ENCODE peak calls at places on chromosomes 1 and 21, in six cellular contexts. One of them, this sample, is unnamed.

GRCh38 chr1:13617108-13617507 is 33.5 kb downstream of the PDPN start:
- DNase-seq in SJSA1: no peak
- DNase-seq in heart right ventricle: no peak
- DNase-seq in fibroblast of the aortic adventitia: no peak
- DNase-seq in astrocyte of the cerebellum: no peak
- DNase-seq in H1: no peak
- DNase-seq in this sample: no peak

GRCh38 chr1:175520186-175520585 is 223.2 kb downstream of the TNR start:
- DNase-seq in SJSA1: no peak
- DNase-seq in heart right ventricle: no peak
- DNase-seq in fibroblast of the aortic adventitia: peak
- DNase-seq in astrocyte of the cerebellum: peak
- DNase-seq in H1: no peak
- DNase-seq in this sample: no peak

GRCh38 chr21:26405735-26406361 is 167.2 kb downstream of the CYYR1 start:
- DNase-seq in SJSA1: no peak
- DNase-seq in heart right ventricle: no peak
- DNase-seq in fibroblast of the aortic adventitia: peak
- DNase-seq in astrocyte of the cerebellum: peak
- DNase-seq in H1: no peak
- DNase-seq in this sample: no peak

GRCh38 chr1:160622885-160623633 is 23.8 kb downstream of the SLAMF1 start:
- DNase-seq in SJSA1: no peak
- DNase-seq in heart right ventricle: no peak
- DNase-seq in fibroblast of the aortic adventitia: no peak
- DNase-seq in astrocyte of the cerebellum: no peak
- DNase-seq in H1: no peak
- DNase-seq in this sample: no peak

GRCh38 chr1:216528816-216529215 is 105.6 kb upstream of the USH2A start:
- DNase-seq in SJSA1: no peak
- DNase-seq in heart right ventricle: no peak
- DNase-seq in fibroblast of the aortic adventitia: no peak
- DNase-seq in astrocyte of the cerebellum: no peak
- DNase-seq in H1: no peak
- DNase-seq in this sample: no peak

GRCh38 chr1:45491464-45492260 is 699 bp upstream of the TESK2 start:
- DNase-seq in SJSA1: no peak
- DNase-seq in heart right ventricle: no peak
- DNase-seq in fibroblast of the aortic adventitia: no peak
- DNase-seq in astrocyte of the cerebellum: no peak
- DNase-seq in H1: no peak
- DNase-seq in this sample: no peak

GRCh38 chr21:42694751-42695150 is 41.3 kb downstream of the PDE9A start:
- DNase-seq in SJSA1: no peak
- DNase-seq in heart right ventricle: no peak
- DNase-seq in fibroblast of the aortic adventitia: no peak
- DNase-seq in astrocyte of the cerebellum: no peak
- DNase-seq in H1: no peak
- DNase-seq in this sample: no peak

GRCh38 chr1:204945565-204945977 is 74.9 kb downstream of the NFASC start:
- DNase-seq in SJSA1: no peak
- DNase-seq in heart right ventricle: no peak
- DNase-seq in fibroblast of the aortic adventitia: no peak
- DNase-seq in astrocyte of the cerebellum: no peak
- DNase-seq in H1: no peak
- DNase-seq in this sample: no peak

GRCh38 chr1:76640092-76640491 is 227.2 kb upstream of the ST6GALNAC5 start:
- DNase-seq in SJSA1: no peak
- DNase-seq in heart right ventricle: no peak
- DNase-seq in fibroblast of the aortic adventitia: no peak
- DNase-seq in astrocyte of the cerebellum: no peak
- DNase-seq in H1: no peak
- DNase-seq in this sample: no peak

GRCh38 chr1:207076181-207076949 is 12.3 kb upstream of the C4BPB start:
- DNase-seq in SJSA1: no peak
- DNase-seq in heart right ventricle: no peak
- DNase-seq in fibroblast of the aortic adventitia: peak
- DNase-seq in astrocyte of the cerebellum: no peak
- DNase-seq in H1: no peak
- DNase-seq in this sample: no peak

GRCh38 chr1:197197430-197197997 is 51.0 kb upstream of the ASPM start:
- DNase-seq in SJSA1: no peak
- DNase-seq in heart right ventricle: no peak
- DNase-seq in fibroblast of the aortic adventitia: peak
- DNase-seq in astrocyte of the cerebellum: no peak
- DNase-seq in H1: no peak
- DNase-seq in this sample: no peak
- H3K4me3 ChIP-seq in SJSA1: no peak
- H3K4me3 ChIP-seq in heart right ventricle: peak
- H3K4me3 ChIP-seq in fibroblast of the aortic adventitia: peak
- H3K4me3 ChIP-seq in astrocyte of the cerebellum: peak
- H3K4me3 ChIP-seq in H1: peak
- H3K4me3 ChIP-seq in this sample: peak

GRCh38 chr1:85277027-85277625 is 694 bp upstream of the BCL10 start:
- DNase-seq in SJSA1: no peak
- DNase-seq in heart right ventricle: no peak
- DNase-seq in fibroblast of the aortic adventitia: no peak
- DNase-seq in astrocyte of the cerebellum: no peak
- DNase-seq in H1: no peak
- DNase-seq in this sample: no peak

GRCh38 chr1:85280636-85281035 is 4.2 kb upstream of the BCL10 start:
- DNase-seq in SJSA1: no peak
- DNase-seq in heart right ventricle: no peak
- DNase-seq in fibroblast of the aortic adventitia: peak
- DNase-seq in astrocyte of the cerebellum: no peak
- DNase-seq in H1: no peak
- DNase-seq in this sample: no peak

GRCh38 chr1:85277802-85278201 is 1.4 kb upstream of the BCL10 start:
- DNase-seq in SJSA1: no peak
- DNase-seq in heart right ventricle: no peak
- DNase-seq in fibroblast of the aortic adventitia: no peak
- DNase-seq in astrocyte of the cerebellum: no peak
- DNase-seq in H1: no peak
- DNase-seq in this sample: no peak

GRCh38 chr1:85278853-85279314 is 2.5 kb upstream of the BCL10 start:
- DNase-seq in SJSA1: peak
- DNase-seq in heart right ventricle: no peak
- DNase-seq in fibroblast of the aortic adventitia: peak
- DNase-seq in astrocyte of the cerebellum: peak
- DNase-seq in H1: no peak
- DNase-seq in this sample: peak

DNA sequence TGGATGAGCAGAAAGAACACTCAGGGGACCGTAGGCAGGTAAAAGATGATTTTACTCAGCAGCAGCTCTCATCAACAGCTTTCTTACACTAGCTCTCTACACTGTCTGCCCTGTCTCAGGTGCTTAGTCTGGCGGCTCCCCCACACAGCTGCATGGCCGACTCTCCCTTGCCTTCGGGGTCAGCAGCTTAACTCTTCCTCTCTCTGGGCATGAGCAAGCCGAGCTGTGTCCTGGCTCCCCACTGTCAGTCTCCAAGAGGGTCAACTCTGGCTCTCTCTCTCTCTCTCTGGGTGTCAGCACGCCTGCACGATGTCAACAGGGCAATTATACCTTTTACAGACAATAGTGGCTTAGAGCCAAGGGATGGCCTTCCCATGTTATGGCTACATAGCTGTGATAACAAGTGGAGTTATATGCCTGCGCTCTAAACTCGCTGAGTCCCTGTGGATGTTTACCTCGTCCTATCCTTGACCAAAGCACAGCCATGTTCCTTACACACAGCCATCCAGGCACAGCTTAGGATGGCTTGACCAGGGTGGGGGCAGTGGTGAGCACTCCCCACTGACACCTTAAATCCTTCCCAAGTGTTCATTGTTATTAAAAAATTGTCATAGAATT is 3.1 kb upstream of the BCL10 start:
- DNase-seq in SJSA1: no peak
- DNase-seq in heart right ventricle: no peak
- DNase-seq in fibroblast of the aortic adventitia: no peak
- DNase-seq in astrocyte of the cerebellum: no peak
- DNase-seq in H1: no peak
- DNase-seq in this sample: no peak
- H3K4me3 ChIP-seq in SJSA1: no peak
- H3K4me3 ChIP-seq in heart right ventricle: no peak
- H3K4me3 ChIP-seq in fibroblast of the aortic adventitia: no peak
- H3K4me3 ChIP-seq in astrocyte of the cerebellum: no peak
- H3K4me3 ChIP-seq in H1: no peak
- H3K4me3 ChIP-seq in this sample: no peak

DNA sequence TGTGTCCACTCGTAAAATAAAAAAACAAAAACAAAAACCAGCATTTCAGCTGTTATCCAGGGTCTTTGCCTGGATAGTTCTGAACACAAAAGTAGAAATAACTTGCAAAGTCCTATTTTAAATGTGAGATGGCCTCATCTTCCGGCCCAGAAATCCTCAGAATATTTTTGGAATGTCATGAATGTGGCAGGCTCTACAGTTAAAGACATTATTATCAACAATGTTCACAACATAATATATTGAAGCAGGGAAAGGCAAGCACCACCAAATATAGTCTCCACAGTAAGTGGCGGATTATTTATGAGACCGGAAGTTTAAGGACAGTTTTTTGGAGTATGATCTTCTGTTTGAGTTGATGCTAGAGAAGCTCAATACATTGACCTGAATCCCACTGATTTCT is 1.2 kb upstream of the C1orf198 start:
- DNase-seq in SJSA1: no peak
- DNase-seq in heart right ventricle: no peak
- DNase-seq in fibroblast of the aortic adventitia: peak
- DNase-seq in astrocyte of the cerebellum: no peak
- DNase-seq in H1: no peak
- DNase-seq in this sample: no peak
- H3K4me3 ChIP-seq in SJSA1: no peak
- H3K4me3 ChIP-seq in heart right ventricle: no peak
- H3K4me3 ChIP-seq in fibroblast of the aortic adventitia: peak
- H3K4me3 ChIP-seq in astrocyte of the cerebellum: peak
- H3K4me3 ChIP-seq in H1: peak
- H3K4me3 ChIP-seq in this sample: peak

DNA sequence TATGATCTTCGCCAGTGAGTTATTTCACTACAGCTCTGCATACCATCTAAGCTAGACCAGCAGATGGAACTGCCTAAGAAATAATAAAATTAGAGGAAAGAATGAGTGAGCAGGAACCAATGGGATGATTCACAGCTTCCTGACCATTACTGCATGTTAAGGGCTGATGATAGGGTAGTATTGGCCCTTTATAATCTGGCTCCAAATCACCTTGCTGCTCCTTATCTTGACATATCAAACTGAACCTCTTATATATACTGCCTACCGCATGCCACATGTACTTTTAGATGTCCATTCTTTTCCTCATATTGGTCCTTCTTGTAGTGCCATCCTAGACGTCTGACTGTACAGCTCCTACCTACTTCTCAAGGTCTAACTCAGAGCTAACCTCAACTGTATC is 524.4 kb downstream of the DPYD start:
- DNase-seq in SJSA1: no peak
- DNase-seq in heart right ventricle: no peak
- DNase-seq in fibroblast of the aortic adventitia: peak
- DNase-seq in astrocyte of the cerebellum: no peak
- DNase-seq in H1: no peak
- DNase-seq in this sample: no peak
- H3K4me3 ChIP-seq in SJSA1: no peak
- H3K4me3 ChIP-seq in heart right ventricle: no peak
- H3K4me3 ChIP-seq in fibroblast of the aortic adventitia: no peak
- H3K4me3 ChIP-seq in astrocyte of the cerebellum: no peak
- H3K4me3 ChIP-seq in H1: no peak
- H3K4me3 ChIP-seq in this sample: no peak

GRCh38 chr1:192088496-192088895 is 69.8 kb upstream of the RGS18 start:
- DNase-seq in SJSA1: no peak
- DNase-seq in heart right ventricle: no peak
- DNase-seq in fibroblast of the aortic adventitia: no peak
- DNase-seq in astrocyte of the cerebellum: no peak
- DNase-seq in H1: no peak
- DNase-seq in this sample: no peak

GRCh38 chr1:192086643-192087042 is 71.6 kb upstream of the RGS18 start:
- DNase-seq in SJSA1: no peak
- DNase-seq in heart right ventricle: no peak
- DNase-seq in fibroblast of the aortic adventitia: no peak
- DNase-seq in astrocyte of the cerebellum: no peak
- DNase-seq in H1: no peak
- DNase-seq in this sample: no peak

GRCh38 chr1:192087334-192087733 is 70.9 kb upstream of the RGS18 start:
- DNase-seq in SJSA1: no peak
- DNase-seq in heart right ventricle: no peak
- DNase-seq in fibroblast of the aortic adventitia: no peak
- DNase-seq in astrocyte of the cerebellum: no peak
- DNase-seq in H1: no peak
- DNase-seq in this sample: no peak
- H3K4me3 ChIP-seq in SJSA1: no peak
- H3K4me3 ChIP-seq in heart right ventricle: no peak
- H3K4me3 ChIP-seq in fibroblast of the aortic adventitia: no peak
- H3K4me3 ChIP-seq in astrocyte of the cerebellum: no peak
- H3K4me3 ChIP-seq in H1: no peak
- H3K4me3 ChIP-seq in this sample: no peak